ENCODE peak calls at places on chromosomes 12 and 14, in five cellular contexts. G is upper lobe of right lung, X is left cardiac atrium, F is kidney glomerular epithelial cell, Q is adipocyte. E is an unnamed sample.

GRCh38 chr12:57309420-57309819 is 58.4 kb upstream of the STAC3 start:
- DNase-seq in F (no peak), Q (peak), G (no peak), X (no peak), E (no peak)

GRCh38 chr12:105220150-105220928 is 15.6 kb downstream of the APPL2 start:
- DNase-seq in Q (no peak), G (no peak), F (no peak), X (no peak), E (no peak)

GRCh38 chr12:96375841-96376249 is 24.4 kb downstream of the CDK17 start:
- DNase-seq in G (no peak), F (no peak), X (no peak), Q (no peak), E (no peak)

GRCh38 chr12:114853003-114853529 is 169.1 kb upstream of the TBX3 start:
- DNase-seq in Q (no peak), X (no peak), G (no peak), F (no peak), E (no peak)

GRCh38 chr12:90086281-90086680 is 377.6 kb upstream of the ATP2B1 start:
- DNase-seq in X (no peak), G (no peak), Q (peak), F (peak), E (no peak)

GRCh38 chr12:79737875-79738718 is 47.3 kb upstream of the PAWR start:
- DNase-seq in Q (peak), F (peak), X (no peak), G (no peak), E (peak)

GRCh38 chr14:61553730-61554641 is 141.3 kb upstream of the HIF1A start:
- DNase-seq in Q (peak), G (no peak), F (peak), X (no peak), E (peak)

GRCh38 chr14:75442642-75443041 is 14.8 kb downstream of the JDP2 start:
- DNase-seq in X (no peak), G (no peak), Q (no peak), F (no peak), E (no peak)

GRCh38 chr14:88322505-88323085 is 474 bp downstream of the KCNK10 start:
- DNase-seq in G (no peak), F (no peak), X (no peak), Q (no peak), E (no peak)

GRCh38 chr12:508795-509194 is 49.1 kb downstream of the B4GALNT3 start:
- DNase-seq in X (no peak), G (no peak), Q (no peak), F (peak), E (peak)

GRCh38 chr14:51167587-51168219 is 72.3 kb upstream of the TMX1 start:
- DNase-seq in F (no peak), G (no peak), X (no peak), Q (peak), E (no peak)

GRCh38 chr12:6461401-6462233 is 8.9 kb downstream of the VAMP1 start:
- DNase-seq in F (no peak), G (peak), X (peak), Q (no peak), E (no peak)

GRCh38 chr12:110694330-110694891 is 5.5 kb upstream of the HVCN1 start:
- DNase-seq in Q (no peak), X (peak), F (no peak), G (peak), E (no peak)

E was measured in kidney epithelial cell.